ENCODE peak calls at places on chromosome X, in six cellular contexts. N is tibial nerve, E is stomach, G is pancreas, C is endothelial cell of umbilical vein, W is PC-3. J is an unnamed sample.

GRCh38 chrX:118823263-118824172 is at the start of gene ZCCHC12:
- DNase-seq in G (peak; percentile 26), C (peak; percentile 54), N (no peak), E (peak; percentile 45), W (peak; percentile 40), J (peak; percentile 65)

GRCh38 chrX:15804563-15804962 is 14.3 kb downstream of the ZRSR2 start:
- DNase-seq in C (no peak), G (no peak), N (no peak), E (no peak), W (no peak), J (no peak)

GRCh38 chrX:13666836-13667235 is 13.9 kb downstream of the TCEANC start:
- DNase-seq in N (no peak), E (no peak), G (no peak), C (no peak), W (no peak), J (no peak)

GRCh38 chrX:101550362-101550761 is at the start of gene ARMCX1:
- DNase-seq in E (peak; percentile 49), G (peak; percentile 32), N (peak; percentile 75), C (peak; percentile 87), W (no peak), J (no peak)

GRCh38 chrX:97026406-97026805 is 142.7 kb downstream of the RPA4 start:
- DNase-seq in E (no peak), N (no peak), G (no peak), C (peak; percentile 49), W (peak; percentile 23), J (no peak)

GRCh38 chrX:70096052-70096451 is 33.8 kb downstream of the OTUD6A start:
- DNase-seq in N (no peak), E (no peak), G (no peak), C (peak; percentile 31), W (peak; percentile 56), J (no peak)

GRCh38 chrX:51802917-51803688 is 59.9 kb downstream of the GSPT2 start:
- DNase-seq in G (peak; percentile 45), C (peak; percentile 9), N (peak; percentile 5), W (peak; percentile 62), E (peak; percentile 57), J (peak; percentile 64)

GRCh38 chrX:43805579-43805978 is 76.7 kb downstream of the MAOB start:
- DNase-seq in G (no peak), W (peak; percentile 83), C (no peak), E (no peak), N (no peak), J (no peak)

GRCh38 chrX:46306103-46306502 is 239.1 kb downstream of the ZNF674 start:
- DNase-seq in N (no peak), C (no peak), W (no peak), G (no peak), E (no peak), J (no peak)

GRCh38 chrX:17030092-17030491 is 83.6 kb downstream of the REPS2 start:
- DNase-seq in W (no peak), G (no peak), N (no peak), E (no peak), C (no peak), J (no peak)
- H3K4me1 ChIP-seq in W (no peaks in the 10 kb centered on the region), G (no peaks in the 10 kb centered on the region), N (no peaks in the 10 kb centered on the region), E (peaks cover 8% of the 10 kb centered on the region), C (peaks cover 14% of the 10 kb centered on the region), J (no peaks in the 10 kb centered on the region)

DNA sequence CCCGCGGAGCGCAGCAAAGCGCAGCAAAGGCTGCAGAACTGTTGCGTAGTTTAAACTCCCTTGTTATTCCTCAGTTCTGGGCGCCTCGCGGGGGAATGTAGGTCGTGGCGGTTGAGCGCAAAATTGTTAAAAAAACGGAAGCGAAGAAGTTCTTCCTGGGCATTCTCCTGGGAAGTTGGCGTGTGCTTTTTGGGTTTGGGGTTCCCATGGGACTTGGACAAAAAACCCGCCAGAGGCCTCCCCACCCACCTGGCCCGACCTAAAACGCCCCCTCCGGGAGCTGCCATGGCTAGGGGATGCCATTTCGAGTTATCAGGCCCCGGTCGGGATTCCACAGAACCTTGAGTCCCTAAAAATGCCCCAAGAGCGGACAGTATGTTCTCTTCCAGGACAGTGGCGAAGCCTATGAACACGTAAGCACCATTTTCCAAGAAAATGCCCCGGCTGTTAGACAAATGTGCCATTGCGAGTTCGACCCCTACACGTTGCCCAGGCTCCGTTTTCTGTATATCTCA is 8.9 kb downstream of the ZIC3 start:
- DNase-seq in N (no peak), G (no peak), C (no peak), E (no peak), W (no peak), J (no peak)
- H3K4me3 ChIP-seq in N (no peak overlapping the region), G (no peak overlapping the region), C (no peak overlapping the region), E (no peak overlapping the region), W (no peak overlapping the region), J (no peak overlapping the region)

GRCh38 chrX:130628522-130628921 is 226.7 kb downstream of the RBMX2 start:
- DNase-seq in C (no peak), G (no peak), W (no peak), E (no peak), N (no peak), J (no peak)
- H3K4me1 ChIP-seq in C (no peaks in the 10 kb centered on the region), G (no peaks in the 10 kb centered on the region), W (no peaks in the 10 kb centered on the region), E (no peaks in the 10 kb centered on the region), N (no peaks in the 10 kb centered on the region), J (no peaks in the 10 kb centered on the region)

DNA sequence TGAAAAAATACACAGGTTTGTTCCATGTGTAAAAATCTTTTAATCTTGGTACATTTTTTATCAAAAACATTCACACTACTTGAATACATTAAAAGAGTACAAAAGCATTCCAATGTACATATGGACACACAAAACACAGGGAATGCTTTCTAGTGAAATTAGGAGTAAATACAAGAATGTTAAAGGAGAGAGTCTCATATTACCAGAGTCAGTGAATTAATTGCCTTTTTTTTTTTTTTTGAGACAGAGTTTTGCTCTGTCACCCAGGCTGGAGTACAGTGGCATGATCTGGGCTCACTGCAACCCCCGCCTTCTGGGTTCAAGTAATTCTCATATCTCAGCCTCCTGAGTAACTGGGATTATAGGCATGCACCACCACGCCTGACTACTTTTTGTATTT is 17.0 kb downstream of the XIAP start:
- DNase-seq in N (no peak), W (no peak), E (no peak), C (no peak), G (no peak), J (no peak)
- H3K4me3 ChIP-seq in N (no peak overlapping the region), W (no peak overlapping the region), E (no peak overlapping the region), C (no peak overlapping the region), G (no peak overlapping the region), J (no peak overlapping the region)

DNA sequence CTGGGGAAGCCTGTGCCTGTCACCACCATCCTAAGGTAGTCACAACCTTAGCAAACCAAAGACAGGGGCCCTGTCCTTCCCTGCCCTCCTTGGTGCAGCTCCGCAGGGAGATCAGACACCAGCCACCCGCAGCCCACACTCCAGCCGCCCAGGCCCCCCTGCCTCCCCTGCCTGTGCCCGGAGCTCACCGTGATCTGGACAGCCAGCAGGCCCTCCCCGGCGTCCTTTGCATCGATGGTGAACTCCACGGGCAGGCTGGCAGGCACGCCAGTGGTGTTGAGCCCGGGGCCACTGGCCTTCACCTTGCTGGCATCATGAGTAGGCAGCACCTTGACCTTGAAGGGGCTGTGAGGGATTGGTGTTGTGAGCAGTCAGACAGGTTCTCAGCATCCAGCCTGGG is 16.4 kb downstream of the FLNA start:
- DNase-seq in E (no peak), C (no peak), G (no peak), W (no peak), N (no peak), J (no peak)
- H3K4me1 ChIP-seq in E (no peaks in the 10 kb centered on the region), C (no peaks in the 10 kb centered on the region), G (no peaks in the 10 kb centered on the region), W (no peaks in the 10 kb centered on the region), N (no peaks in the 10 kb centered on the region), J (no peaks in the 10 kb centered on the region)

GRCh38 chrX:21740329-21741274 is 17.3 kb downstream of the SMPX start:
- DNase-seq in G (peak; percentile 32), N (peak; percentile 20), W (no peak), C (no peak), E (peak; percentile 49), J (peak; percentile 39)

GRCh38 chrX:21735753-21736127 is 22.2 kb downstream of the SMPX start:
- DNase-seq in E (no peak), C (no peak), W (no peak), N (no peak), G (no peak), J (no peak)

GRCh38 chrX:21738950-21739287 is 19.0 kb downstream of the SMPX start:
- DNase-seq in E (no peak), G (no peak), C (no peak), W (no peak), N (no peak), J (peak; percentile 24)

GRCh38 chrX:21741378-21741777 is 16.5 kb downstream of the SMPX start:
- DNase-seq in W (no peak), C (no peak), N (no peak), E (no peak), G (no peak), J (no peak)

GRCh38 chrX:21738145-21738949 is 19.6 kb downstream of the SMPX start:
- DNase-seq in E (no peak), N (no peak), W (no peak), C (no peak), G (peak; percentile 14), J (peak; percentile 55)
- H3K4me3 ChIP-seq in E (no peak overlapping the region), N (no peak overlapping the region), W (no peak overlapping the region), C (no peak overlapping the region), G (no peak overlapping the region), J (no peak overlapping the region)